ENCODE peak calls at places on chromosomes 12 and 14, in eight cellular contexts. P is stimulated activated CD8-positive, alpha-beta memory T cell treated with anti-CD3 and anti-CD28 coated beads, Interleukin-2, amount 100 ng/mL, for 1 hour; J is glutamatergic neuron; M is GM10248; X is right lobe of liver; B is cardiac fibroblast; F is T47D; W is NCI-H345. R is an unnamed sample.

GRCh38 chr12:31118347-31118830 is 44.7 kb downstream of the DDX11 start:
- DNase-seq in X (no peak), B (peak), P (no peak), J (no peak), F (peak), M (peak), W (peak), R (peak)

GRCh38 chr14:39175445-39176262 is 600 bp downstream of the PNN start:
- DNase-seq in J (peak), W (peak), F (no peak), P (peak), X (peak), M (peak), B (peak), R (peak)

GRCh38 chr12:39605996-39606395 is 13.6 kb downstream of the ABCD2 start:
- DNase-seq in X (no peak), F (no peak), B (peak), M (no peak), W (no peak), J (no peak), P (no peak), R (peak)

GRCh38 chr12:52611080-52611468 is 7.3 kb downstream of the KRT73 start:
- DNase-seq in B (no peak), P (no peak), F (no peak), M (no peak), X (no peak), J (no peak), W (no peak), R (no peak)

GRCh38 chr14:61145258-61145902 is 135.8 kb downstream of the TMEM30B start:
- DNase-seq in B (peak), J (no peak), F (no peak), M (no peak), X (no peak), P (no peak), W (peak), R (peak)

GRCh38 chr14:21498540-21499526 is 12.3 kb downstream of the METTL3 start:
- DNase-seq in P (no peak), F (peak), M (peak), B (peak), X (no peak), J (no peak), W (peak), R (peak)

GRCh38 chr12:650983-651382 is 12.3 kb downstream of the NINJ2 start:
- DNase-seq in X (no peak), W (no peak), F (no peak), P (no peak), J (no peak), B (peak), M (no peak), R (no peak)

GRCh38 chr14:37594238-37594915 is 672 bp downstream of the FOXA1 start:
- DNase-seq in B (peak), X (peak), P (no peak), M (no peak), F (no peak), J (peak), W (peak), R (peak)

GRCh38 chr12:111806304-111806703 is 35.7 kb upstream of the MAPKAPK5 start:
- DNase-seq in M (no peak), W (no peak), X (no peak), J (no peak), F (no peak), P (no peak), B (no peak), R (no peak)

GRCh38 chr12:65699251-65699650 is 125.0 kb upstream of the HMGA2 start:
- DNase-seq in W (no peak), X (no peak), F (peak), B (peak), P (no peak), M (no peak), J (no peak), R (peak)

GRCh38 chr12:131897276-131897675 is 2.9 kb downstream of the ULK1 start:
- DNase-seq in M (no peak), X (no peak), W (no peak), J (no peak), F (no peak), P (no peak), B (no peak), R (no peak)

GRCh38 chr12:2288001-2288400 is 235.2 kb downstream of the CACNA1C start:
- DNase-seq in W (no peak), P (no peak), F (no peak), M (no peak), X (no peak), B (peak), J (no peak), R (peak)

GRCh38 chr12:107655281-107656065 is 30.1 kb upstream of the PWP1 start:
- DNase-seq in F (no peak), X (no peak), B (no peak), J (no peak), P (no peak), W (no peak), M (no peak), R (peak)

GRCh38 chr14:75291331-75291730 is 12.7 kb downstream of the FOS start:
- DNase-seq in W (no peak), B (no peak), P (no peak), F (no peak), M (no peak), X (no peak), J (no peak), R (no peak)

GRCh38 chr12:45336331-45336730 is 120.4 kb downstream of the ANO6 start:
- DNase-seq in X (no peak), P (no peak), B (peak), J (no peak), F (no peak), M (no peak), W (no peak), R (peak)

GRCh38 chr12:100984821-100985220 is 190.2 kb downstream of the ANO4 start:
- DNase-seq in P (no peak), W (no peak), M (no peak), F (no peak), J (no peak), B (no peak), X (no peak), R (peak)

GRCh38 chr12:113875681-113876080 is 90.4 kb downstream of the RBM19 start:
- DNase-seq in F (no peak), J (no peak), W (peak), P (no peak), M (no peak), B (peak), X (no peak), R (no peak)

GRCh38 chr12:43158126-43158525 is 393.9 kb downstream of the ADAMTS20 start:
- DNase-seq in X (no peak), F (no peak), J (no peak), M (no peak), W (no peak), B (no peak), P (no peak), R (no peak)

GRCh38 chr14:71143391-71144290 is 236.4 kb downstream of the PCNX1 start:
- DNase-seq in F (no peak), B (peak), W (no peak), J (no peak), M (no peak), P (no peak), X (no peak), R (peak)

GRCh38 chr12:32548691-32549412 is 130.2 kb upstream of the DNM1L start:
- DNase-seq in X (no peak), J (no peak), W (no peak), P (no peak), M (no peak), F (no peak), B (peak), R (peak)

GRCh38 chr14:53715390-53715730 is 241.3 kb downstream of the BMP4 start:
- DNase-seq in J (no peak), M (no peak), F (no peak), P (no peak), W (no peak), X (no peak), B (peak), R (peak)

GRCh38 chr14:91835920-91836843 is 31.2 kb downstream of the TC2N start:
- DNase-seq in P (peak), J (peak), M (peak), F (peak), W (peak), B (no peak), X (peak), R (no peak)